ENCODE peak calls at places on chromosome 15, in nine cellular contexts. W is SK-N-SH, L is HCT116, F is GM12878, R is A549, I is K562, G is GM23338, T is Panc1, S is HepG2. O is an unnamed sample.

GRCh38 chr15:64141798-64142512 is 9.6 kb upstream of the SNX22 start:
- DNase-seq in T (no peak), I (no peak), F (no peak), G (no peak), S (no peak), R (no peak), W (no peak), L (no peak), O (no peak)

GRCh38 chr15:84001655-84002054 is 233.9 kb upstream of the GOLGA6L4 start:
- DNase-seq in F (no peak), S (no peak), W (no peak), G (no peak), L (no peak), I (no peak), R (no peak), T (no peak), O (no peak)

GRCh38 chr15:64443747-64444621 is 16.4 kb upstream of the ZNF609 start:
- DNase-seq in F (no peak), L (peak), S (peak), I (peak), G (no peak), W (no peak), R (peak), T (peak), O (no peak)

GRCh38 chr15:38509152-38509551 is 55.2 kb downstream of the FAM98B start:
- DNase-seq in G (no peak), R (no peak), T (no peak), W (no peak), I (no peak), S (no peak), F (no peak), L (no peak), O (no peak)

GRCh38 chr15:40308844-40309189 is 1.1 kb upstream of the PLCB2 start:
- DNase-seq in T (no peak), F (no peak), G (peak), W (no peak), L (no peak), S (no peak), R (no peak), I (peak), O (peak)

GRCh38 chr15:90165659-90166489 is 35.3 kb upstream of the SEMA4B start:
- DNase-seq in W (peak), L (peak), F (peak), T (peak), I (peak), G (no peak), R (peak), S (peak), O (no peak)

GRCh38 chr15:51390932-51391432 is 49.5 kb downstream of the GLDN start:
- DNase-seq in R (no peak), I (peak), G (peak), W (no peak), T (no peak), F (no peak), L (no peak), S (no peak), O (no peak)

GRCh38 chr15:60964527-60964926 is 264.6 kb downstream of the RORA start:
- DNase-seq in G (no peak), L (no peak), R (no peak), F (no peak), T (no peak), I (no peak), W (no peak), S (no peak), O (no peak)

GRCh38 chr15:38398134-38398533 is 55.8 kb upstream of the FAM98B start:
- DNase-seq in F (no peak), W (no peak), G (no peak), S (peak), I (no peak), R (no peak), T (peak), L (peak), O (no peak)

GRCh38 chr15:70154440-70155347 is 57.0 kb upstream of the TLE3 start:
- DNase-seq in G (peak), S (no peak), L (no peak), I (no peak), F (no peak), R (no peak), T (no peak), W (peak), O (no peak)

GRCh38 chr15:53457479-53457878 is 302.0 kb downstream of the WDR72 start:
- DNase-seq in L (no peak), I (no peak), S (no peak), W (no peak), T (no peak), R (no peak), G (no peak), F (no peak), O (no peak)
- TF ChIP-seq REST in L (no peak), I (no peak), S (no peak), W (no peak), T (no peak), R (no peak), G (no peak), F (no peak), O (no peak)

DNA sequence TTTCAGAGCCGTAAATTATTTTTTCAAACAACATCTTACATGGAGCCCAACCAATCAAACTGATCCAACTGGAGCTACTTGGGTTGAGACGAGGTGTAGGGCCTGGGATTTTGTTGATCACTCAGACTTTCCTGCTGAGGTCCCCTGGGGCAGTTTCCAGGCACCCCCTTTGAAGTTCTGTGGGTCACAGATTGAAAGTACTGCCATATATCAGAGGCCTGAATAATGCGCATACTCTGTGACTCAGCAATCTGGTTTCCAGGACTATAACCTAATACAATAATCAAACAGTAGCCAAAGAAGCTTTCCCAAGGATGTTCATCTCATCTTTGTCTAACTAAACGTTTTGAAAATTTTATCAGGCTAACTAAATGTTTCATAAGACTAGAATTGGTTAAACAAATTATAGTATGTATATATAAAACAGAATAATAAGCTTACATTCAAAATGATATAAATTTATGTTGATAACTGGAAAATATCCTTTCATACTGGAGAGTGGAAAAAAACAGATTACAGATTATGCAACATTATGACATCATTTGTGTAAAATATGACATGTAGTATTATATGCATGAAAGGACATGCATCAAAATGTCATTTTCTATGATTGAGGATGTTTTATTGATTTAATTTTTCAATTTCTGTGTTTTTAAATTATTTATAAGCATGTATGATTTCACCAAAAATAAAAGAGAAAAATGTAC is 617.1 kb downstream of the NTRK3 start:
- DNase-seq in F (no peak), W (no peak), G (no peak), I (no peak), L (no peak), R (no peak), T (no peak), S (no peak), O (no peak)
- TF ChIP-seq REST in F (no peak), W (no peak), G (no peak), I (no peak), L (no peak), R (no peak), T (no peak), S (no peak), O (no peak)

GRCh38 chr15:68834356-68834755 is 13.7 kb upstream of the ANP32A start:
- DNase-seq in R (no peak), W (no peak), I (no peak), T (no peak), F (no peak), G (no peak), L (no peak), S (no peak), O (peak)

GRCh38 chr15:68833734-68834334 is 13.1 kb upstream of the ANP32A start:
- DNase-seq in F (no peak), G (no peak), L (no peak), S (no peak), W (peak), I (no peak), R (no peak), T (no peak), O (no peak)

GRCh38 chr15:68830141-68830540 is 9.4 kb upstream of the ANP32A start:
- DNase-seq in F (no peak), T (no peak), L (no peak), R (no peak), S (no peak), I (no peak), W (no peak), G (no peak), O (no peak)

GRCh38 chr15:68823561-68823960 is 2.9 kb upstream of the ANP32A start:
- DNase-seq in R (no peak), T (no peak), W (no peak), L (no peak), G (peak), I (no peak), F (no peak), S (no peak), O (no peak)

DNA sequence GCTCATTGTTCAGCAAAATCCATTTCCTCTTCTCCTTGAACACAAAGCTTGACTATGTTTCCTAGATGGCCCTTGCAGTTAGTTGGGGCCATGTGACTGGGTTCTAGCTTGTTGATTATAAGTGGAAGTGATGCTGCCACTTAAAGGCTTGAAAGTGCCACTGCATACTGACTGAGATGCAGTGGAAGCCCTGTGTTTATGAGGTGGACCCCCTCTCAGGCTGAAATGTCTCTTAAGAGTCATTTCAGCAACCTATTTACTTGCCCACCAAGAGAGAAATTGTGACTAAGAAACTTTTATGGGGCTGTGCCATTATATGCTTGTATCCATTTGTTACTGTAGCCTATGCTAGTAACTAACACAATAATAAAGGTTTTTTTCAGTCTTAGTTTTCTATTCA is 8.4 kb upstream of the ANP32A start:
- DNase-seq in S (peak), W (no peak), R (peak), L (no peak), G (peak), I (peak), F (no peak), T (no peak), O (no peak)
- TF ChIP-seq REST in S (no peak), W (no peak), R (no peak), L (no peak), G (no peak), I (no peak), F (no peak), T (no peak), O (no peak)

GRCh38 chr15:72136170-72137051 is 18.2 kb downstream of the SENP8 start:
- DNase-seq in G (no peak), T (no peak), R (no peak), W (no peak), I (no peak), L (no peak), S (no peak), F (no peak), O (no peak)

GRCh38 chr15:72141171-72142084 is 23.2 kb downstream of the SENP8 start:
- DNase-seq in R (no peak), F (peak), G (no peak), I (no peak), L (no peak), S (peak), T (no peak), W (no peak), O (no peak)

GRCh38 chr15:72135719-72136118 is 17.5 kb downstream of the SENP8 start:
- DNase-seq in R (no peak), F (no peak), G (no peak), S (no peak), I (no peak), L (no peak), W (no peak), T (no peak), O (no peak)

GRCh38 chr15:72139667-72140066 is 21.5 kb downstream of the SENP8 start:
- DNase-seq in W (no peak), F (no peak), L (no peak), G (no peak), R (no peak), I (no peak), S (no peak), T (no peak), O (no peak)

DNA sequence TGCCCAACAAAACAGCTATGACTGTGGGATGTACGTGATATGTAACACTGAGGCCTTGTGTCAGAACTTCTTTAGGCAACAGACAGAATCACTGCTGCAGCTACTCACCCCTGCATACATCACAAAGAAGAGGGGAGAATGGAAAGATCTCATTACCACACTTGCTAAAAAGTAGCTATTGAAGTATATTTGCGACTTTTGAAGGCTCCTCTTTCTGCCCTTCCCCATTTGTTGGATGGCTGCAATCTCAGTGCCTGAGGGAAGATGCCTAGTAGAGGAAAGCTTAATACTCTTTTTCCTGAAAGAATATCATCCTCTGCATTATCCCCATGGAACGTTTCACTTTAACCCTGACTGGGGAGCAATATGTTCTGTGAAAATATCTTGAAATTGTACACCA is 21.9 kb downstream of the SENP8 start:
- DNase-seq in W (no peak), T (no peak), R (no peak), F (no peak), I (no peak), G (no peak), L (no peak), S (no peak), O (no peak)
- TF ChIP-seq REST in W (no peak), T (no peak), R (no peak), F (no peak), I (no peak), G (no peak), L (no peak), S (no peak), O (no peak)

O was measured in HL-60.